ENCODE peak calls at places on chromosomes 6 and 20, in five cellular contexts. S is NCI-H1436, C is EH, X is neural crest cell, B is RPMI7951. N is an unnamed sample.

GRCh38 chr20:3276400-3277015 is 37.5 kb upstream of the SLC4A11 start:
- DNase-seq in S (no peak), C (peak), X (no peak), B (peak), N (no peak)

GRCh38 chr20:58192567-58192966 is 35.9 kb downstream of the ANKRD60 start:
- DNase-seq in S (no peak), C (no peak), X (no peak), B (no peak), N (no peak)

GRCh38 chr20:50379049-50379990 is 130.9 kb upstream of the PTPN1 start:
- DNase-seq in S (peak), C (peak), X (no peak), B (peak), N (no peak)

GRCh38 chr20:43910564-43910963 is 4.1 kb upstream of the TOX2 start:
- DNase-seq in S (no peak), C (no peak), X (no peak), B (no peak), N (no peak)

GRCh38 chr6:97394160-97394748 is 111.2 kb upstream of the MMS22L start:
- DNase-seq in S (peak), C (peak), X (peak), B (peak), N (peak)

GRCh38 chr6:79824231-79824630 is 123.1 kb downstream of the ELOVL4 start:
- DNase-seq in S (no peak), C (no peak), X (no peak), B (no peak), N (no peak)

GRCh38 chr20:57876163-57876562 is 166.3 kb upstream of the PMEPA1 start:
- DNase-seq in S (no peak), C (no peak), X (no peak), B (no peak), N (no peak)

GRCh38 chr6:82033631-82034211 is 213.8 kb downstream of the IBTK start:
- DNase-seq in S (no peak), C (peak), X (no peak), B (no peak), N (no peak)

GRCh38 chr6:83490177-83490576 is 22.2 kb upstream of the PRSS35 start:
- DNase-seq in S (no peak), C (no peak), X (no peak), B (no peak), N (no peak)

GRCh38 chr6:70709826-70710225 is 42.1 kb downstream of the SMAP1 start:
- DNase-seq in S (no peak), C (peak), X (no peak), B (peak), N (no peak)

GRCh38 chr6:1237636-1238035 is 74.3 kb upstream of the FOXQ1 start:
- DNase-seq in S (no peak), C (no peak), X (no peak), B (no peak), N (no peak)

GRCh38 chr20:23625236-23625964 is 12.4 kb downstream of the CST3 start:
- DNase-seq in S (no peak), C (no peak), X (no peak), B (no peak), N (no peak)

GRCh38 chr6:2812695-2813094 is 29.0 kb downstream of the SERPINB1 start:
- DNase-seq in S (no peak), C (no peak), X (no peak), B (no peak), N (no peak)